ENCODE peak calls at places on chromosomes 2 and 18, in ten cellular contexts. One of them, this sample, is unnamed.

GRCh38 chr2:162293122-162293781 is 25.2 kb downstream of the IFIH1 start:
- DNase-seq in Calu3: no peak
- DNase-seq in AG04450: no peak
- DNase-seq in MM.1S: no peak
- DNase-seq in progenitor cell of endocrine pancreas: no peak
- DNase-seq in fibroblast of the aortic adventitia: peak
- DNase-seq in astrocyte of the cerebellum: no peak
- DNase-seq in foreskin fibroblast: peak
- DNase-seq in body of pancreas: no peak
- DNase-seq in IMR-90: peak
- DNase-seq in this sample: no peak

GRCh38 chr18:37980556-37980955 is 415.0 kb upstream of the CELF4 start:
- DNase-seq in Calu3: no peak
- DNase-seq in AG04450: no peak
- DNase-seq in MM.1S: no peak
- DNase-seq in progenitor cell of endocrine pancreas: no peak
- DNase-seq in fibroblast of the aortic adventitia: no peak
- DNase-seq in astrocyte of the cerebellum: no peak
- DNase-seq in foreskin fibroblast: no peak
- DNase-seq in body of pancreas: no peak
- DNase-seq in IMR-90: no peak
- DNase-seq in this sample: no peak

GRCh38 chr2:69926849-69927515 is 12.1 kb downstream of the MXD1 start:
- DNase-seq in Calu3: no peak
- DNase-seq in AG04450: no peak
- DNase-seq in MM.1S: no peak
- DNase-seq in progenitor cell of endocrine pancreas: no peak
- DNase-seq in fibroblast of the aortic adventitia: peak
- DNase-seq in astrocyte of the cerebellum: no peak
- DNase-seq in foreskin fibroblast: peak
- DNase-seq in body of pancreas: no peak
- DNase-seq in IMR-90: peak
- DNase-seq in this sample: no peak

GRCh38 chr2:159326569-159327255 is 40.2 kb upstream of the WDSUB1 start:
- DNase-seq in Calu3: no peak
- DNase-seq in AG04450: no peak
- DNase-seq in MM.1S: no peak
- DNase-seq in progenitor cell of endocrine pancreas: no peak
- DNase-seq in fibroblast of the aortic adventitia: peak
- DNase-seq in astrocyte of the cerebellum: no peak
- DNase-seq in foreskin fibroblast: peak
- DNase-seq in body of pancreas: no peak
- DNase-seq in IMR-90: peak
- DNase-seq in this sample: no peak

GRCh38 chr2:98085649-98086048 is 1.3 kb upstream of the VWA3B start:
- DNase-seq in Calu3: no peak
- DNase-seq in AG04450: no peak
- DNase-seq in MM.1S: no peak
- DNase-seq in progenitor cell of endocrine pancreas: no peak
- DNase-seq in fibroblast of the aortic adventitia: no peak
- DNase-seq in astrocyte of the cerebellum: no peak
- DNase-seq in foreskin fibroblast: no peak
- DNase-seq in body of pancreas: no peak
- DNase-seq in IMR-90: no peak
- DNase-seq in this sample: no peak

GRCh38 chr18:13576598-13576997 is 149.8 kb downstream of the FAM210A start:
- DNase-seq in Calu3: no peak
- DNase-seq in AG04450: no peak
- DNase-seq in MM.1S: no peak
- DNase-seq in progenitor cell of endocrine pancreas: no peak
- DNase-seq in fibroblast of the aortic adventitia: no peak
- DNase-seq in astrocyte of the cerebellum: no peak
- DNase-seq in foreskin fibroblast: no peak
- DNase-seq in body of pancreas: no peak
- DNase-seq in IMR-90: no peak
- DNase-seq in this sample: peak

GRCh38 chr18:48206887-48207286 is 202.3 kb downstream of the ZBTB7C start:
- DNase-seq in Calu3: no peak
- DNase-seq in AG04450: no peak
- DNase-seq in MM.1S: no peak
- DNase-seq in progenitor cell of endocrine pancreas: no peak
- DNase-seq in fibroblast of the aortic adventitia: no peak
- DNase-seq in astrocyte of the cerebellum: no peak
- DNase-seq in foreskin fibroblast: no peak
- DNase-seq in body of pancreas: no peak
- DNase-seq in IMR-90: no peak
- DNase-seq in this sample: no peak

GRCh38 chr2:168935810-168936581 is 34.9 kb downstream of the G6PC2 start:
- DNase-seq in Calu3: no peak
- DNase-seq in AG04450: no peak
- DNase-seq in MM.1S: no peak
- DNase-seq in progenitor cell of endocrine pancreas: no peak
- DNase-seq in fibroblast of the aortic adventitia: no peak
- DNase-seq in astrocyte of the cerebellum: no peak
- DNase-seq in foreskin fibroblast: peak
- DNase-seq in body of pancreas: no peak
- DNase-seq in IMR-90: peak
- DNase-seq in this sample: no peak

GRCh38 chr2:171741189-171741588 is 53.9 kb downstream of the DYNC1I2 start:
- DNase-seq in Calu3: no peak
- DNase-seq in AG04450: no peak
- DNase-seq in MM.1S: peak
- DNase-seq in progenitor cell of endocrine pancreas: no peak
- DNase-seq in fibroblast of the aortic adventitia: peak
- DNase-seq in astrocyte of the cerebellum: peak
- DNase-seq in foreskin fibroblast: peak
- DNase-seq in body of pancreas: no peak
- DNase-seq in IMR-90: peak
- DNase-seq in this sample: peak

GRCh38 chr18:58814317-58814716 is 50.4 kb upstream of the ZNF532 start:
- DNase-seq in Calu3: no peak
- DNase-seq in AG04450: no peak
- DNase-seq in MM.1S: no peak
- DNase-seq in progenitor cell of endocrine pancreas: no peak
- DNase-seq in fibroblast of the aortic adventitia: no peak
- DNase-seq in astrocyte of the cerebellum: no peak
- DNase-seq in foreskin fibroblast: no peak
- DNase-seq in body of pancreas: no peak
- DNase-seq in IMR-90: no peak
- DNase-seq in this sample: no peak

GRCh38 chr2:150272404-150272803 is 215.1 kb downstream of the RND3 start:
- DNase-seq in Calu3: no peak
- DNase-seq in AG04450: no peak
- DNase-seq in MM.1S: no peak
- DNase-seq in progenitor cell of endocrine pancreas: no peak
- DNase-seq in fibroblast of the aortic adventitia: no peak
- DNase-seq in astrocyte of the cerebellum: no peak
- DNase-seq in foreskin fibroblast: peak
- DNase-seq in body of pancreas: no peak
- DNase-seq in IMR-90: no peak
- DNase-seq in this sample: no peak

GRCh38 chr18:74283255-74283554 is 8.6 kb downstream of the CYB5A start:
- DNase-seq in Calu3: no peak
- DNase-seq in AG04450: no peak
- DNase-seq in MM.1S: no peak
- DNase-seq in progenitor cell of endocrine pancreas: no peak
- DNase-seq in fibroblast of the aortic adventitia: no peak
- DNase-seq in astrocyte of the cerebellum: no peak
- DNase-seq in foreskin fibroblast: no peak
- DNase-seq in body of pancreas: no peak
- DNase-seq in IMR-90: no peak
- DNase-seq in this sample: no peak

GRCh38 chr2:65313126-65313953 is 85.7 kb downstream of the ACTR2 start:
- DNase-seq in Calu3: no peak
- DNase-seq in AG04450: no peak
- DNase-seq in MM.1S: no peak
- DNase-seq in progenitor cell of endocrine pancreas: no peak
- DNase-seq in fibroblast of the aortic adventitia: no peak
- DNase-seq in astrocyte of the cerebellum: no peak
- DNase-seq in foreskin fibroblast: no peak
- DNase-seq in body of pancreas: no peak
- DNase-seq in IMR-90: no peak
- DNase-seq in this sample: no peak
- TF ChIP-seq CTCF in Calu3: no peak
- TF ChIP-seq CTCF in AG04450: no peak
- TF ChIP-seq CTCF in MM.1S: no peak
- TF ChIP-seq CTCF in progenitor cell of endocrine pancreas: no peak
- TF ChIP-seq CTCF in fibroblast of the aortic adventitia: no peak
- TF ChIP-seq CTCF in astrocyte of the cerebellum: no peak
- TF ChIP-seq CTCF in foreskin fibroblast: no peak
- TF ChIP-seq CTCF in body of pancreas: no peak
- TF ChIP-seq CTCF in IMR-90: no peak
- TF ChIP-seq CTCF in this sample: no peak

DNA sequence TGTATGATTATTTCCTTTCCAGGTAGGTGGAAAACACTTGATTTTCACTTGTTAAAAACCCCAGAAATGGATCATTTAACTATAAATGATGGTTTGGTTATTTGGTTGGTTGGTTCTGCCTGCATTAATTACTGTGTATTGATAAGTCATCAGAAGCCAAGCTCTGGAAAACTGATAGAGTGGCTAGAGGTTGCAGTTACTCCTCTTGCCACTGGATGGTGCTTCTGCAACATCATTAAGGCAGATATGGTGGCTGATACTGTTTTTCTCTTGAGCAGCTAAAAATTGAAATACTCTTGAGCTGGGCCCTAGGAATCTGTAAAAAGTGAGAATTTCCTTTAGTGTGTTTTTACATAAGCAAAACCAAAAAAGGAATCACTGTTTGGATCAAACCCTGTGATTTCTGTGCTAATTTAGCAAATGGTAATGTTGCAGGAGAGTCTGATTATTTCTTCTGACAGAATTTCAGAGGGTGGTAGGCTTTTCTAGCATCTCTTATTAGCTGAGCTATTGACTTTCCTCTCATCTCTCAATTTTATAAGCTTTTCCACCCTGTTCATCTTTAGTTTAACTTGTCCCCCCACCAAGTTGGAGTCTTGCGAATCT is 54.3 kb downstream of the RAB10 start:
- DNase-seq in Calu3: peak
- DNase-seq in AG04450: no peak
- DNase-seq in MM.1S: no peak
- DNase-seq in progenitor cell of endocrine pancreas: no peak
- DNase-seq in fibroblast of the aortic adventitia: peak
- DNase-seq in astrocyte of the cerebellum: peak
- DNase-seq in foreskin fibroblast: peak
- DNase-seq in body of pancreas: no peak
- DNase-seq in IMR-90: peak
- DNase-seq in this sample: no peak
- TF ChIP-seq CTCF in Calu3: peak
- TF ChIP-seq CTCF in AG04450: peak
- TF ChIP-seq CTCF in MM.1S: peak
- TF ChIP-seq CTCF in progenitor cell of endocrine pancreas: peak
- TF ChIP-seq CTCF in fibroblast of the aortic adventitia: peak
- TF ChIP-seq CTCF in astrocyte of the cerebellum: peak
- TF ChIP-seq CTCF in foreskin fibroblast: peak
- TF ChIP-seq CTCF in body of pancreas: peak
- TF ChIP-seq CTCF in IMR-90: peak
- TF ChIP-seq CTCF in this sample: peak

DNA sequence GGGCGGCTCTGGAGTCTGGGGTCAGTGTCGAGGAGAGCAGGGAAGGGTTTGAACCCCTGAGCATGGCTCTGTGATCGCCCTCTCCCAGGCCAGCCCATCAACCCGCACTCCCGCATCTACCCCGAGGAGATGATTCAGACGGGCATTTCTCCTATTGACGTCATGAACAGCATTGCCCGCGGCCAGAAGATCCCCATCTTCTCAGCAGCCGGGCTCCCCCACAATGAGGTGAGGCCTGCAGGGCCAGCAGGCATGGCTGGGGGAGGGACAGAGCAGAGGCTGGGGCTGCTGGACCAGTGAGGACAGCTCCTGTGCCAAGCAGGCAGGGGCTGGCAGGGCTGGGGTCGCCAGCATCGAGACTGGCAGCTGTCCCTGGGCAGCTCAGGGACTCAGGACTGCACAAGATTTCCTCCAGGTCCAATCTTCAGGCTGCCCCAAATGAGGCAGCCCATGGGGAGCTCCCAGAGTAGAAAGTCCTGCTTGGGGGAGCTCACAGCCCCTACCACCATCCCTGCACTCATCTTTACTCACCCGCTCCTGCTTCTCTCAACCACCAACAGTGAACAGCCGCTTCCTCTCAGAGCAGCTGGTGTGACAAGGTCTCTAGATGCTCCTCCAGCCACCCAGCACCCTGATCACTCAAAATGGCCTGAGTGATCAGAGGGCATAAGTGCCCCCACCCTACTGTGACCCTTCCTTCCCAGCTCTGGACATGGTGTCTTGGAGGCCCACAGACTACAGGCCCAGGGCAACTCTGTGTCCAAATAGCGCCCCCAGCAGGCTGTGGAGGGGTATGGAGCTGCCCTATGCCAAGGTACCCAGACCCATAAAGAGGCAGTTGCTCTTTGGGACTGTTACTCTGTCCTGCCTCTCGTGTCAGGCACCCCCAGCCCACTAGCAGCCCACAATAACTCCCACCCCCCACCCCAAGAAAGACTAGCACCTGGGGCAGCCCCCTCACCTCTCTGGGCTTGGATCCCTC is 18.3 kb upstream of the ANKRD53 start:
- DNase-seq in Calu3: no peak
- DNase-seq in AG04450: no peak
- DNase-seq in MM.1S: no peak
- DNase-seq in progenitor cell of endocrine pancreas: no peak
- DNase-seq in fibroblast of the aortic adventitia: no peak
- DNase-seq in astrocyte of the cerebellum: no peak
- DNase-seq in foreskin fibroblast: no peak
- DNase-seq in body of pancreas: no peak
- DNase-seq in IMR-90: no peak
- DNase-seq in this sample: no peak
- TF ChIP-seq CTCF in Calu3: peak
- TF ChIP-seq CTCF in AG04450: no peak
- TF ChIP-seq CTCF in MM.1S: peak
- TF ChIP-seq CTCF in progenitor cell of endocrine pancreas: no peak
- TF ChIP-seq CTCF in fibroblast of the aortic adventitia: no peak
- TF ChIP-seq CTCF in astrocyte of the cerebellum: no peak
- TF ChIP-seq CTCF in foreskin fibroblast: no peak
- TF ChIP-seq CTCF in body of pancreas: no peak
- TF ChIP-seq CTCF in IMR-90: no peak
- TF ChIP-seq CTCF in this sample: peak

DNA sequence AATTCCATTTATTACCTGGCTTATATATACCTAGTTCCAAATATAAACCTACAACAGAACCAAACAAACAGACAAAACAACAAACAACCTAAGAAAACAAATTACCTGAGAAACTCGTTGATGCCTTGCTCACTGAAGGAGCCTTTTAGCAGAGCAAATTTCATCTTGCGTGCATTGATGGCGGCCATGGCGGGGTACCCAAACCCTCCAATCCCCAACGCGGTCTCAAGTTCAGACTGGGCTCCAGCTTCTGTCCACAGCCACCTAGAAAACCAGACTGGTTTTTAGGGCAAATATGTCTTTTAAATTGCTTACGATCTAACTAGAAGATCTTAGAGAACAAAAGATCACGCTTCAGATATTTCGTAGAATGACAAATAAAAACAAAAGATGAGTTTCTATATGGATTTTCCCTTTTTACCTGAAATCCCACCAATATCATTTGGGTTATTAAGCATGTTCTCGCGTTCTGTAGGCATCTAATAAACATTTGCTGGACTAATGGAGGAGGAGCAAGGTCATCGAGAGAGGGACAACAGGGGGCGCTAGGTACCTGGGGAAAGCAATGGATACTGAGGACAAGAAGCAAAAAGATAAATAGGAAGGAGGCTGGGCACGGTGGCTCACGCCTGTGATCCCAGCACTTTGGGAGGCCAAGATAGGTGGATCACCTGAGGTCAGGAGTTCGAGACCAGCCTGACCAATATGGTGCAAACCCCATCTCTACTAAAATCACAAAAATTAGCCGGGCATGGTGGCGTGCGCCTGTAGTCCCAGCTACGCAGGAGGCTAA is 25.2 kb downstream of the PDIA6 start:
- DNase-seq in Calu3: no peak
- DNase-seq in AG04450: no peak
- DNase-seq in MM.1S: peak
- DNase-seq in progenitor cell of endocrine pancreas: no peak
- DNase-seq in fibroblast of the aortic adventitia: peak
- DNase-seq in astrocyte of the cerebellum: no peak
- DNase-seq in foreskin fibroblast: no peak
- DNase-seq in body of pancreas: no peak
- DNase-seq in IMR-90: no peak
- DNase-seq in this sample: no peak
- TF ChIP-seq CTCF in Calu3: no peak
- TF ChIP-seq CTCF in AG04450: peak
- TF ChIP-seq CTCF in MM.1S: peak
- TF ChIP-seq CTCF in progenitor cell of endocrine pancreas: peak
- TF ChIP-seq CTCF in fibroblast of the aortic adventitia: peak
- TF ChIP-seq CTCF in astrocyte of the cerebellum: peak
- TF ChIP-seq CTCF in foreskin fibroblast: peak
- TF ChIP-seq CTCF in body of pancreas: no peak
- TF ChIP-seq CTCF in IMR-90: no peak
- TF ChIP-seq CTCF in this sample: peak

This sample was measured in GM06990.